ENCODE peak calls at places on chromosome 12, in four cellular contexts. P is GM12878, L is K562, S is HepG2. J is an unnamed sample.

GRCh38 chr12:120257041-120257821 is 8.3 kb downstream of the PXN start:
- DNase-seq in P (no peak), S (no peak), L (no peak), J (peak; percentile 71)

GRCh38 chr12:132582058-132582420 is 28.3 kb downstream of the LRCOL1 start:
- DNase-seq in P (no peak), S (no peak), L (no peak), J (peak; percentile 72)

GRCh38 chr12:113880337-113880736 is 85.8 kb downstream of the RBM19 start:
- DNase-seq in S (no peak), L (no peak), P (no peak), J (no peak)

GRCh38 chr12:71605034-71605433 is 58.6 kb downstream of the ZFC3H1 start:
- DNase-seq in L (no peak), P (no peak), S (no peak), J (no peak)

GRCh38 chr12:2679068-2679815 is 115.5 kb upstream of the FKBP4 start:
- DNase-seq in L (no peak), P (no peak), S (no peak), J (no peak)

GRCh38 chr12:113805201-113805600 is 160.9 kb downstream of the RBM19 start:
- DNase-seq in L (no peak), P (no peak), S (no peak), J (no peak)

GRCh38 chr12:131044136-131044535 is 90.4 kb downstream of the ADGRD1 start:
- DNase-seq in S (no peak), L (no peak), P (no peak), J (no peak)

GRCh38 chr12:7645395-7646177 is 20.1 kb downstream of the APOBEC1 start:
- DNase-seq in P (no peak), L (peak; percentile 27), S (peak; percentile 6), J (peak; percentile 79)

GRCh38 chr12:6358886-6359285 is 16.5 kb downstream of the SCNN1A start:
- DNase-seq in P (no peak), S (no peak), L (no peak), J (no peak)

GRCh38 chr12:104011265-104011664 is 38.7 kb downstream of the GLT8D2 start:
- DNase-seq in P (no peak), S (no peak), L (no peak), J (no peak)

GRCh38 chr12:4918950-4919660 is 9.4 kb downstream of the KCNA1 start:
- DNase-seq in L (no peak), S (no peak), P (no peak), J (no peak)

DNA sequence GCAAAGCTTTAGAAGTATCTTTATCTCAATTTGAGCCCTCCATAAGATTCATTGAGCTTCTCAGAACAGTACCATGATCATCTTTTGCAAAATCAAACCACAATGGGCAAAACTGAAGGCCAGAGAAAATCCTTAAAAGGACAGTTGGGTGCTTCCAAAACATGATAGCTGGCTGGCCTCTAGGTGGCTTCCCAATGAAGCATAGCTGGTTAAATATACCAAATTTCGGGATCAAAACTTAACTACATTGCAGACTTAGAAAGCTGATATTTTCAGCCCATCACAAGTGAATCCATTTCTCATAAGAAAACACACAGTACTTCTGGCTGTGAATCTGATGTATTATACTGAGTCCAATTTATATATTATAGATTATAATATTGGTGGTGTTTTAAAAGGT is 15.3 kb upstream of the PIK3C2G start:
- DNase-seq in P (no peak), L (no peak), S (no peak), J (peak; percentile 45)
- TF ChIP-seq CTCF in P (no peak), L (no peak), S (no peak), J (peak; percentile 52)

GRCh38 chr12:53232641-53233538 is 881 bp upstream of the RARG start:
- DNase-seq in L (peak; percentile 46), S (no peak), P (no peak), J (peak; percentile 63)
- TF ChIP-seq JUNB in L (no peak), S (no peak), P (no peak), J (no peak)

GRCh38 chr12:121799175-121799841 is 4.5 kb upstream of the SETD1B start:
- DNase-seq in P (no peak), S (peak; percentile 77), L (peak; percentile 68), J (peak; percentile 61)
- TF ChIP-seq POLR2AphosphoS5 in P (no peak), S (peak; percentile 14), L (no peak), J (no peak)

GRCh38 chr12:53599579-53599978 is 26.6 kb downstream of the ATF7 start:
- DNase-seq in L (peak; percentile 20), P (no peak), S (no peak), J (no peak)
- TF ChIP-seq CTCF in L (peak; percentile 53), P (no peak), S (no peak), J (no peak)

J was measured in GM23338.